ENCODE peak calls at places on chromosomes 16 and 17, in seven cellular contexts. H, W, Y, D, O, L and M are unnamed samples.
A peak's percentile ranks its signal among the peaks of the same experiment; 100 is the strongest.

GRCh38 chr17:1626333-1626732 is 2.3 kb downstream of the SLC43A2 start:
- DNase-seq in H (no peak), W (no peak), Y (no peak), D (no peak), O (no peak), L (no peak), M (no peak)

GRCh38 chr16:75402821-75403475 is 30.4 kb downstream of the CFDP1 start:
- DNase-seq in H (no peak), W (peak; percentile 35), Y (peak; percentile 81), D (no peak), O (no peak), L (peak; percentile 40), M (no peak)

GRCh38 chr16:66489818-66490217 is 60.1 kb downstream of the TK2 start:
- DNase-seq in H (no peak), W (no peak), Y (no peak), D (peak; percentile 24), O (no peak), L (no peak), M (no peak)

GRCh38 chr17:47862621-47863440 is 11.9 kb upstream of the SP6 start:
- DNase-seq in H (no peak), W (peak; percentile 87), Y (peak; percentile 62), D (no peak), O (no peak), L (peak; percentile 92), M (no peak)

GRCh38 chr17:43341705-43342600 is 56.8 kb upstream of the ARL4D start:
- DNase-seq in H (no peak), W (peak; percentile 69), Y (peak; percentile 56), D (no peak), O (no peak), L (peak; percentile 62), M (no peak)

GRCh38 chr17:31320231-31320630 is 1.2 kb downstream of the EVI2A start:
- DNase-seq in H (no peak), W (no peak), Y (no peak), D (no peak), O (no peak), L (no peak), M (no peak)

GRCh38 chr16:65817799-65818198 is 548.7 kb upstream of the CDH5 start:
- DNase-seq in H (no peak), W (no peak), Y (no peak), D (no peak), O (no peak), L (no peak), M (no peak)

GRCh38 chr17:64028874-64029464 is 8.5 kb upstream of the ICAM2 start:
- DNase-seq in H (no peak), W (peak; percentile 58), Y (peak; percentile 83), D (peak; percentile 75), O (peak; percentile 72), L (peak; percentile 54), M (no peak)

GRCh38 chr16:55333690-55334089 is 9.7 kb downstream of the IRX6 start:
- DNase-seq in H (no peak), W (no peak), Y (no peak), D (no peak), O (no peak), L (no peak), M (no peak)

GRCh38 chr16:16183562-16183961 is 39.7 kb downstream of the ABCC6 start:
- DNase-seq in H (no peak), W (no peak), Y (peak; percentile 16), D (no peak), O (no peak), L (no peak), M (no peak)

GRCh38 chr17:51794466-51794865 is 364.0 kb downstream of the CA10 start:
- DNase-seq in H (no peak), W (no peak), Y (no peak), D (no peak), O (no peak), L (no peak), M (no peak)

GRCh38 chr17:57670769-57671545 is 74.1 kb downstream of the CCDC182 start:
- DNase-seq in H (no peak), W (no peak), Y (no peak), D (no peak), O (peak; percentile 12), L (no peak), M (no peak)

GRCh38 chr16:80788016-80788415 is 16.4 kb downstream of the CDYL2 start:
- DNase-seq in H (no peak), W (peak; percentile 36), Y (peak; percentile 48), D (no peak), O (no peak), L (no peak), M (no peak)

GRCh38 chr17:29176500-29177351 is 3.5 kb downstream of the MYO18A start:
- DNase-seq in H (no peak), W (no peak), Y (peak; percentile 67), D (no peak), O (peak; percentile 62), L (peak; percentile 22), M (no peak)

GRCh38 chr16:48537909-48538745 is 71.9 kb downstream of the N4BP1 start:
- DNase-seq in H (no peak), W (no peak), Y (no peak), D (peak; percentile 80), O (no peak), L (no peak), M (no peak)

GRCh38 chr17:48022906-48023305 is 14.7 kb downstream of the COPZ2 start:
- DNase-seq in H (no peak), W (no peak), Y (no peak), D (no peak), O (no peak), L (no peak), M (no peak)

GRCh38 chr17:74761419-74761818 is 13.0 kb downstream of the NHERF1 start:
- DNase-seq in H (no peak), W (no peak), Y (no peak), D (no peak), O (no peak), L (no peak), M (no peak)

GRCh38 chr17:55588446-55588845 is 77.2 kb upstream of the SMIM36 start:
- DNase-seq in H (no peak), W (peak; percentile 57), Y (no peak), D (no peak), O (no peak), L (peak; percentile 44), M (no peak)

GRCh38 chr17:30378191-30378796 is 433 bp upstream of the CPD start:
- DNase-seq in H (no peak), W (no peak), Y (peak; percentile 40), D (peak; percentile 52), O (peak; percentile 69), L (no peak), M (no peak)

GRCh38 chr16:74874912-74875311 is 100.3 kb upstream of the FA2H start:
- DNase-seq in H (no peak), W (no peak), Y (no peak), D (no peak), O (no peak), L (no peak), M (no peak)

GRCh38 chr16:82748026-82748425 is 121.3 kb downstream of the CDH13 start:
- DNase-seq in H (no peak), W (peak; percentile 18), Y (peak; percentile 72), D (peak; percentile 83), O (no peak), L (peak; percentile 75), M (no peak)

GRCh38 chr17:67280279-67280678 is 35.3 kb upstream of the HELZ start:
- DNase-seq in H (no peak), W (no peak), Y (peak; percentile 50), D (no peak), O (no peak), L (no peak), M (peak; percentile 90)

GRCh38 chr16:84281077-84281476 is 13.6 kb upstream of the WFDC1 start:
- DNase-seq in H (no peak), W (peak; percentile 35), Y (peak; percentile 46), D (no peak), O (no peak), L (no peak), M (no peak)

GRCh38 chr17:59311051-59311468 is 20.4 kb upstream of the YPEL2 start:
- DNase-seq in H (no peak), W (peak; percentile 48), Y (peak; percentile 66), D (no peak), O (peak; percentile 41), L (peak; percentile 56), M (no peak)

GRCh38 chr17:50634915-50635719 is 436 bp downstream of the ABCC3 start:
- DNase-seq in H (no peak), W (no peak), Y (no peak), D (no peak), O (no peak), L (no peak), M (no peak)

GRCh38 chr16:56961851-56962281 is at the start of gene CETP:
- DNase-seq in H (no peak), W (no peak), Y (no peak), D (peak; percentile 26), O (no peak), L (no peak), M (no peak)

GRCh38 chr17:60528828-60529227 is 2.8 kb upstream of the APPBP2 start:
- DNase-seq in H (no peak), W (no peak), Y (no peak), D (no peak), O (no peak), L (no peak), M (no peak)

GRCh38 chr17:39231091-39231561 is 5.4 kb upstream of the STAC2 start:
- DNase-seq in H (no peak), W (no peak), Y (no peak), D (peak; percentile 41), O (no peak), L (no peak), M (no peak)

GRCh38 chr17:3667366-3668278 is 756 bp downstream of the TAX1BP3 start:
- DNase-seq in H (no peak), W (peak; percentile 91), Y (peak; percentile 94), D (peak; percentile 93), O (peak; percentile 17), L (peak; percentile 89), M (peak; percentile 93)

GRCh38 chr17:17694229-17695081 is 13.2 kb downstream of the RAI1 start:
- DNase-seq in H (peak; percentile 90), W (peak; percentile 44), Y (peak; percentile 64), D (peak; percentile 88), O (peak; percentile 77), L (peak; percentile 48), M (peak; percentile 80)

GRCh38 chr17:50779747-50780363 is 12.5 kb upstream of the ANKRD40CL start:
- DNase-seq in H (no peak), W (no peak), Y (no peak), D (no peak), O (peak; percentile 53), L (no peak), M (no peak)

GRCh38 chr16:2082171-2082982 is 34.6 kb downstream of the TSC2 start:
- DNase-seq in H (no peak), W (no peak), Y (peak; percentile 36), D (no peak), O (no peak), L (no peak), M (no peak)

GRCh38 chr17:36726199-36726598 is 124.8 kb downstream of the MRM1 start:
- DNase-seq in H (no peak), W (no peak), Y (no peak), D (no peak), O (no peak), L (no peak), M (no peak)